ENCODE peak calls at places on chromosome 18, in seven cellular contexts. T is left lung, P is GM04504, Z is heart left ventricle, E is skeletal muscle cell, K is SW480, W is vagina. V is an unnamed sample.

GRCh38 chr18:49893036-49893435 is 79.7 kb upstream of the ACAA2 start:
- DNase-seq in T (no peak), P (no peak), Z (no peak), E (no peak), K (peak), W (no peak), V (no peak)

GRCh38 chr18:50151876-50152275 is 43.1 kb downstream of the MYO5B start:
- DNase-seq in T (no peak), P (no peak), Z (no peak), E (peak), K (no peak), W (no peak), V (no peak)

GRCh38 chr18:62347091-62347506 is 22.0 kb downstream of the TNFRSF11A start:
- DNase-seq in T (no peak), P (no peak), Z (no peak), E (no peak), K (no peak), W (no peak), V (no peak)

GRCh38 chr18:48819276-48819675 is 131.5 kb downstream of the SMAD7 start:
- DNase-seq in T (no peak), P (no peak), Z (peak), E (no peak), K (no peak), W (no peak), V (no peak)

GRCh38 chr18:58052960-58053359 is 8.9 kb downstream of the NEDD4L start:
- DNase-seq in T (no peak), P (no peak), Z (no peak), E (no peak), K (no peak), W (no peak), V (no peak)

GRCh38 chr18:22114526-22115321 is 54.7 kb upstream of the GATA6 start:
- DNase-seq in T (no peak), P (no peak), Z (no peak), E (no peak), K (no peak), W (no peak), V (no peak)

GRCh38 chr18:48609820-48610815 is 71.3 kb downstream of the CTIF start:
- DNase-seq in T (no peak), P (no peak), Z (no peak), E (no peak), K (no peak), W (no peak), V (no peak)

GRCh38 chr18:42534313-42534712 is 579.3 kb downstream of the PIK3C3 start:
- DNase-seq in T (no peak), P (no peak), Z (no peak), E (no peak), K (no peak), W (no peak), V (no peak)

GRCh38 chr18:47251289-47252120 is at the start of gene SKOR2:
- DNase-seq in T (no peak), P (no peak), Z (peak), E (no peak), K (no peak), W (no peak), V (no peak)

GRCh38 chr18:49851624-49852023 is 38.3 kb upstream of the ACAA2 start:
- DNase-seq in T (no peak), P (no peak), Z (no peak), E (no peak), K (no peak), W (no peak), V (no peak)

GRCh38 chr18:3584897-3585460 is 135.0 kb downstream of the TGIF1 start:
- DNase-seq in T (no peak), P (no peak), Z (no peak), E (no peak), K (no peak), W (no peak), V (no peak)

GRCh38 chr18:62493033-62493862 is 29.6 kb upstream of the ZCCHC2 start:
- DNase-seq in T (no peak), P (no peak), Z (no peak), E (no peak), K (no peak), W (no peak), V (no peak)

GRCh38 chr18:13223341-13224148 is 5.0 kb downstream of the LDLRAD4 start:
- DNase-seq in T (no peak), P (no peak), Z (no peak), E (no peak), K (peak), W (no peak), V (no peak)

GRCh38 chr18:62614499-62614898 is 91.7 kb downstream of the ZCCHC2 start:
- DNase-seq in T (no peak), P (no peak), Z (no peak), E (no peak), K (no peak), W (no peak), V (no peak)

GRCh38 chr18:24605454-24605853 is 145.0 kb downstream of the HRH4 start:
- DNase-seq in T (no peak), P (no peak), Z (no peak), E (no peak), K (no peak), W (no peak), V (no peak)

GRCh38 chr18:23225518-23225917 is 90.2 kb downstream of the CABLES1 start:
- DNase-seq in T (no peak), P (peak), Z (no peak), E (peak), K (no peak), W (no peak), V (no peak)

GRCh38 chr18:23971656-23972230 is 42.8 kb upstream of the TTC39C start:
- DNase-seq in T (no peak), P (no peak), Z (no peak), E (no peak), K (no peak), W (no peak), V (no peak)

GRCh38 chr18:49016648-49017539 is 66.1 kb upstream of the SMAD7 start:
- DNase-seq in T (peak), P (peak), Z (no peak), E (peak), K (peak), W (peak), V (no peak)

GRCh38 chr18:34647251-34647650 is 62.8 kb upstream of the DTNA start:
- DNase-seq in T (no peak), P (no peak), Z (no peak), E (no peak), K (peak), W (no peak), V (no peak)

GRCh38 chr18:2104620-2105462 is 466.5 kb downstream of the METTL4 start:
- DNase-seq in T (peak), P (no peak), Z (peak), E (no peak), K (peak), W (no peak), V (peak)

GRCh38 chr18:28666216-28666615 is 489.3 kb upstream of the CDH2 start:
- DNase-seq in T (no peak), P (no peak), Z (no peak), E (no peak), K (no peak), W (no peak), V (no peak)

GRCh38 chr18:21406111-21406510 is 164.1 kb downstream of the GREB1L start:
- DNase-seq in T (no peak), P (no peak), Z (no peak), E (no peak), K (no peak), W (no peak), V (no peak)

GRCh38 chr18:32442575-32442974 is 28.1 kb downstream of the GAREM1 start:
- DNase-seq in T (no peak), P (no peak), Z (no peak), E (no peak), K (no peak), W (no peak), V (no peak)

GRCh38 chr18:10750386-10751035 is 224.7 kb downstream of the NAPG start:
- DNase-seq in T (no peak), P (no peak), Z (no peak), E (no peak), K (no peak), W (no peak), V (no peak)

V was measured in brain pericyte.